ENCODE peak calls at places on chromosomes 4 and X, in nine cellular contexts. D, G, V, R, C, W, F, J and U are unnamed samples.
A peak's percentile ranks its signal among the peaks of the same experiment; 100 is the strongest.

GRCh38 chr4:103032575-103032974 is 13.1 kb upstream of the SLC9B1 start:
- DNase-seq in D (no peak), W (peak; percentile 43), V (no peak), C (no peak), F (peak; percentile 39), R (peak; percentile 45), J (peak; percentile 76), G (no peak), U (peak; percentile 37)

GRCh38 chrX:73964607-73965006 is 339.4 kb upstream of the ZCCHC13 start:
- DNase-seq in C (no peak), F (no peak), J (no peak), V (no peak), W (no peak), R (no peak), G (no peak), D (no peak), U (peak; percentile 59)

GRCh38 chrX:85109235-85109634 is 105.6 kb downstream of the APOOL start:
- DNase-seq in R (peak; percentile 4), C (no peak), J (peak; percentile 76), F (peak; percentile 14), V (no peak), D (no peak), G (no peak), W (peak; percentile 8), U (peak; percentile 11)

GRCh38 chr4:55363618-55364420 is 17.8 kb downstream of the SRD5A3 start:
- DNase-seq in D (no peak), W (no peak), C (no peak), R (no peak), G (no peak), F (no peak), J (no peak), V (no peak), U (no peak)

GRCh38 chr4:335515-335914 is 2.1 kb upstream of the ZNF141 start:
- DNase-seq in J (no peak), V (no peak), R (no peak), G (no peak), F (no peak), C (no peak), W (no peak), D (no peak), U (no peak)

GRCh38 chr4:26299254-26299882 is 21.4 kb upstream of the RBPJ start:
- DNase-seq in D (no peak), G (no peak), W (no peak), C (no peak), F (no peak), R (no peak), V (no peak), J (no peak), U (no peak)

GRCh38 chr4:38114435-38114834 is 154.2 kb downstream of the PTTG2 start:
- DNase-seq in D (no peak), R (no peak), G (no peak), V (no peak), F (no peak), W (no peak), J (peak; percentile 32), C (no peak), U (no peak)

GRCh38 chr4:182694551-182694950 is 222.6 kb downstream of the DCTD start:
- DNase-seq in V (no peak), G (no peak), D (no peak), F (no peak), J (no peak), W (no peak), C (no peak), R (no peak), U (no peak)

GRCh38 chr4:185825737-185826136 is 13.7 kb upstream of the SORBS2 start:
- DNase-seq in J (no peak), V (no peak), W (no peak), G (no peak), C (no peak), R (no peak), F (no peak), D (no peak), U (no peak)

GRCh38 chrX:10054396-10054795 is 87.2 kb downstream of the CLDN34 start:
- DNase-seq in R (no peak), D (no peak), J (no peak), V (no peak), F (no peak), W (no peak), G (no peak), C (no peak), U (no peak)

GRCh38 chrX:69060631-69061408 is 104.4 kb downstream of the PJA1 start:
- DNase-seq in C (no peak), V (no peak), W (no peak), F (peak; percentile 4), R (peak; percentile 68), D (no peak), J (peak; percentile 86), G (no peak), U (no peak)

GRCh38 chr4:97496298-97496873 is 646.9 kb downstream of the STPG2 start:
- DNase-seq in C (no peak), W (no peak), G (no peak), J (no peak), V (no peak), D (no peak), R (peak; percentile 0), F (peak; percentile 37), U (no peak)

GRCh38 chr4:25095756-25096552 is 64.3 kb downstream of the SEPSECS start:
- DNase-seq in V (no peak), F (no peak), G (no peak), J (no peak), W (no peak), D (no peak), R (peak; percentile 43), C (no peak), U (no peak)

GRCh38 chrX:40402771-40403533 is 177.8 kb upstream of the ATP6AP2 start:
- DNase-seq in R (peak; percentile 28), D (no peak), F (peak; percentile 17), W (peak; percentile 68), J (peak; percentile 58), V (no peak), C (no peak), G (no peak), U (peak; percentile 28)

GRCh38 chr4:38831653-38832052 is 25.0 kb downstream of the TLR6 start:
- DNase-seq in C (no peak), G (no peak), W (no peak), R (no peak), F (no peak), V (no peak), D (no peak), J (no peak), U (no peak)

GRCh38 chrX:106933538-106933961 is 13.3 kb downstream of the CLDN2 start:
- DNase-seq in D (no peak), F (peak; percentile 18), V (no peak), C (no peak), G (no peak), R (peak; percentile 43), W (peak; percentile 80), J (peak; percentile 66), U (no peak)

GRCh38 chrX:110032534-110033161 is 29.7 kb downstream of the TMEM164 start:
- DNase-seq in D (no peak), J (no peak), C (no peak), W (no peak), F (no peak), R (no peak), V (no peak), G (no peak), U (no peak)